ENCODE peak calls at places on chromosomes 6 and 20, in four cellular contexts. One of them, this sample, is unnamed.
A peak's percentile ranks its signal among the peaks of the same experiment; 100 is the strongest.

GRCh38 chr6:116662186-116662585 is 6.4 kb downstream of the ZUP1 start:
- DNase-seq in heart left ventricle: no peak
- DNase-seq in progenitor cell of endocrine pancreas: no peak
- DNase-seq in neural crest cell: no peak
- DNase-seq in this sample: no peak

GRCh38 chr20:47689726-47690125 is 95.6 kb downstream of the SULF2 start:
- DNase-seq in heart left ventricle: no peak
- DNase-seq in progenitor cell of endocrine pancreas: no peak
- DNase-seq in neural crest cell: no peak
- DNase-seq in this sample: no peak

GRCh38 chr20:64244870-64245603 is 10.5 kb upstream of the PCMTD2 start:
- DNase-seq in heart left ventricle: no peak
- DNase-seq in progenitor cell of endocrine pancreas: no peak
- DNase-seq in neural crest cell: no peak
- DNase-seq in this sample: no peak

GRCh38 chr20:1204547-1204946 is 1.3 kb downstream of the C20orf202 start:
- DNase-seq in heart left ventricle: peak; percentile 69
- DNase-seq in progenitor cell of endocrine pancreas: no peak
- DNase-seq in neural crest cell: no peak
- DNase-seq in this sample: no peak

GRCh38 chr6:33802186-33803061 is 1.4 kb downstream of the MLN start:
- DNase-seq in heart left ventricle: peak; percentile 20
- DNase-seq in progenitor cell of endocrine pancreas: no peak
- DNase-seq in neural crest cell: no peak
- DNase-seq in this sample: no peak

GRCh38 chr20:47878601-47879004 is 93.3 kb upstream of the SULF2 start:
- DNase-seq in heart left ventricle: no peak
- DNase-seq in progenitor cell of endocrine pancreas: no peak
- DNase-seq in neural crest cell: no peak
- DNase-seq in this sample: no peak

GRCh38 chr6:128327890-128328289 is 192.5 kb downstream of the PTPRK start:
- DNase-seq in heart left ventricle: no peak
- DNase-seq in progenitor cell of endocrine pancreas: no peak
- DNase-seq in neural crest cell: no peak
- DNase-seq in this sample: no peak

GRCh38 chr6:112150363-112150762 is 63.0 kb downstream of the FAM229B start:
- DNase-seq in heart left ventricle: no peak
- DNase-seq in progenitor cell of endocrine pancreas: no peak
- DNase-seq in neural crest cell: no peak
- DNase-seq in this sample: no peak

GRCh38 chr6:107641500-107641931 is 151.6 kb downstream of the SOBP start:
- DNase-seq in heart left ventricle: peak; percentile 76
- DNase-seq in progenitor cell of endocrine pancreas: no peak
- DNase-seq in neural crest cell: no peak
- DNase-seq in this sample: no peak

GRCh38 chr6:112086744-112087135 is 542 bp downstream of the TUBE1 start:
- DNase-seq in heart left ventricle: no peak
- DNase-seq in progenitor cell of endocrine pancreas: no peak
- DNase-seq in neural crest cell: no peak
- DNase-seq in this sample: no peak

GRCh38 chr6:169251822-169252804 is 1.5 kb downstream of the THBS2 start:
- DNase-seq in heart left ventricle: no peak
- DNase-seq in progenitor cell of endocrine pancreas: no peak
- DNase-seq in neural crest cell: no peak
- DNase-seq in this sample: no peak

GRCh38 chr6:159617444-159617843 is 75.6 kb downstream of the SOD2 start:
- DNase-seq in heart left ventricle: no peak
- DNase-seq in progenitor cell of endocrine pancreas: no peak
- DNase-seq in neural crest cell: no peak
- DNase-seq in this sample: no peak

GRCh38 chr6:52697903-52698302 is 27.0 kb downstream of the TMEM14A start:
- DNase-seq in heart left ventricle: no peak
- DNase-seq in progenitor cell of endocrine pancreas: no peak
- DNase-seq in neural crest cell: no peak
- DNase-seq in this sample: no peak

GRCh38 chr20:22567944-22568871 is 16.2 kb downstream of the FOXA2 start:
- DNase-seq in heart left ventricle: no peak
- DNase-seq in progenitor cell of endocrine pancreas: peak; percentile 24
- DNase-seq in neural crest cell: no peak
- DNase-seq in this sample: no peak

GRCh38 chr6:83958250-83958685 is 75.3 kb upstream of the MRAP2 start:
- DNase-seq in heart left ventricle: no peak
- DNase-seq in progenitor cell of endocrine pancreas: no peak
- DNase-seq in neural crest cell: no peak
- DNase-seq in this sample: no peak

GRCh38 chr20:64109831-64110391 is 2.5 kb upstream of the NPBWR2 start:
- DNase-seq in heart left ventricle: no peak
- DNase-seq in progenitor cell of endocrine pancreas: no peak
- DNase-seq in neural crest cell: no peak
- DNase-seq in this sample: no peak

GRCh38 chr20:49384437-49385434 is 97.7 kb downstream of the KCNB1 start:
- DNase-seq in heart left ventricle: peak; percentile 88
- DNase-seq in progenitor cell of endocrine pancreas: peak; percentile 69
- DNase-seq in neural crest cell: peak; percentile 95
- DNase-seq in this sample: peak; percentile 57

GRCh38 chr20:57109151-57109953 is 157.1 kb downstream of the BMP7 start:
- DNase-seq in heart left ventricle: no peak
- DNase-seq in progenitor cell of endocrine pancreas: no peak
- DNase-seq in neural crest cell: no peak
- DNase-seq in this sample: no peak

GRCh38 chr20:58852559-58853271 is at the start of gene GNAS:
- DNase-seq in heart left ventricle: peak; percentile 78
- DNase-seq in progenitor cell of endocrine pancreas: peak; percentile 47
- DNase-seq in neural crest cell: peak; percentile 69
- DNase-seq in this sample: peak; percentile 49
- TF ChIP-seq CTCF in heart left ventricle: peak; percentile 44
- TF ChIP-seq CTCF in progenitor cell of endocrine pancreas: peak; percentile 67
- TF ChIP-seq CTCF in neural crest cell: peak; percentile 73
- TF ChIP-seq CTCF in this sample: no peak

DNA sequence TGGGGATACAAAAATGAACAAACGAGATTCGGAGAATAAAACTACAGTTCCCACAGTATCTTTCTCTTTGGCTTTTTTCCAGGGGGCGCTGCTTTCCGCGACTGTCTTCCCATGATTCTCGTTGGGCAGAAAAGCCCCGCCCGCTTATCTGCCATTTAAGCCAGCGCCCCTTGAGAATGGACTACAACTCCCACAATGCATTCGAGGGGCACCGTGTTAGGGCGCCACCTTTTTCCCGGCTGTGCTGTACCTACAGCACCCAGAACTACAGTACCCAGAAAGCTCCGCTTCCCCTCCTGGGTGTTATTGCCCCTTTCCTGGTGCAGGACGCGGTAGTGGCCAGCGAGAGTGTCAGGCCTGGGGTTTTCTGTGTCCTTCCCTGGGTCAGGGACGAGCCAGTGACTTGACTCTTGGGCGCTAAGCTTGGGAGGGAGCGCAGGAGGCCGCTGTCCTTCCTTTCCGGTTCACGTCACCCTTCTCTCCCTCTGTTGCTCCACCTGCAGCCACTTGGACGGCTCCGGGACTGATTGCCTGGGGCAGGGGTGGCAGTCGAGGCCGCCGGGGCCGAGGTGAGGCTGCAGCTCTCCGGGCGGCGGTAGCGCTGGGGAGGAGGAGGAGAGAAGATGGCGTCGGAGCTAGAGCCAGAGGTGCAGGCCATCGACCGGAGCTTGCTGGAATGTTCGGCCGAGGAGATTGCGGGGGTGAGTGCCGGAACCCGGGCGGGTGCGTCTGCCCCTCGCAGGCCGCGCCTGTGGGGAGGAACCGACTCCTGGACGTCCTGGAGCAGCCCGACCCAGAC is at the start of gene UBR2:
- DNase-seq in heart left ventricle: peak; percentile 95
- DNase-seq in progenitor cell of endocrine pancreas: peak; percentile 85
- DNase-seq in neural crest cell: peak; percentile 95
- DNase-seq in this sample: peak; percentile 83
- TF ChIP-seq CTCF in heart left ventricle: peak; percentile 20
- TF ChIP-seq CTCF in progenitor cell of endocrine pancreas: peak; percentile 67
- TF ChIP-seq CTCF in neural crest cell: peak; percentile 73
- TF ChIP-seq CTCF in this sample: peak; percentile 8

GRCh38 chr20:2397595-2398145 is 17.0 kb downstream of the TGM6 start:
- DNase-seq in heart left ventricle: no peak
- DNase-seq in progenitor cell of endocrine pancreas: no peak
- DNase-seq in neural crest cell: no peak
- DNase-seq in this sample: no peak
- TF ChIP-seq CTCF in heart left ventricle: no peak
- TF ChIP-seq CTCF in progenitor cell of endocrine pancreas: peak; percentile 23
- TF ChIP-seq CTCF in neural crest cell: no peak
- TF ChIP-seq CTCF in this sample: no peak

GRCh38 chr20:35511814-35512420 is 17.5 kb downstream of the C20orf173 start:
- DNase-seq in heart left ventricle: no peak
- DNase-seq in progenitor cell of endocrine pancreas: no peak
- DNase-seq in neural crest cell: peak; percentile 13
- DNase-seq in this sample: peak; percentile 42
- TF ChIP-seq CTCF in heart left ventricle: peak; percentile 47
- TF ChIP-seq CTCF in progenitor cell of endocrine pancreas: peak; percentile 61
- TF ChIP-seq CTCF in neural crest cell: peak; percentile 70
- TF ChIP-seq CTCF in this sample: peak; percentile 82

GRCh38 chr6:25137497-25137896 is 141.7 kb upstream of the CARMIL1 start:
- DNase-seq in heart left ventricle: no peak
- DNase-seq in progenitor cell of endocrine pancreas: no peak
- DNase-seq in neural crest cell: no peak
- DNase-seq in this sample: no peak

GRCh38 chr6:25136879-25137278 is 142.3 kb upstream of the CARMIL1 start:
- DNase-seq in heart left ventricle: no peak
- DNase-seq in progenitor cell of endocrine pancreas: no peak
- DNase-seq in neural crest cell: no peak
- DNase-seq in this sample: no peak

GRCh38 chr6:25142506-25142905 is 136.7 kb upstream of the CARMIL1 start:
- DNase-seq in heart left ventricle: no peak
- DNase-seq in progenitor cell of endocrine pancreas: no peak
- DNase-seq in neural crest cell: no peak
- DNase-seq in this sample: no peak

GRCh38 chr6:25138697-25139051 is 140.5 kb upstream of the CARMIL1 start:
- DNase-seq in heart left ventricle: no peak
- DNase-seq in progenitor cell of endocrine pancreas: no peak
- DNase-seq in neural crest cell: no peak
- DNase-seq in this sample: no peak

GRCh38 chr6:25138024-25138696 is 141.0 kb upstream of the CARMIL1 start:
- DNase-seq in heart left ventricle: no peak
- DNase-seq in progenitor cell of endocrine pancreas: no peak
- DNase-seq in neural crest cell: no peak
- DNase-seq in this sample: no peak
- TF ChIP-seq CTCF in heart left ventricle: no peak
- TF ChIP-seq CTCF in progenitor cell of endocrine pancreas: no peak
- TF ChIP-seq CTCF in neural crest cell: no peak
- TF ChIP-seq CTCF in this sample: no peak

GRCh38 chr20:17638835-17639407 is 43.1 kb downstream of the RRBP1 start:
- DNase-seq in heart left ventricle: no peak
- DNase-seq in progenitor cell of endocrine pancreas: no peak
- DNase-seq in neural crest cell: no peak
- DNase-seq in this sample: no peak
- TF ChIP-seq CTCF in heart left ventricle: no peak
- TF ChIP-seq CTCF in progenitor cell of endocrine pancreas: no peak
- TF ChIP-seq CTCF in neural crest cell: no peak
- TF ChIP-seq CTCF in this sample: no peak

DNA sequence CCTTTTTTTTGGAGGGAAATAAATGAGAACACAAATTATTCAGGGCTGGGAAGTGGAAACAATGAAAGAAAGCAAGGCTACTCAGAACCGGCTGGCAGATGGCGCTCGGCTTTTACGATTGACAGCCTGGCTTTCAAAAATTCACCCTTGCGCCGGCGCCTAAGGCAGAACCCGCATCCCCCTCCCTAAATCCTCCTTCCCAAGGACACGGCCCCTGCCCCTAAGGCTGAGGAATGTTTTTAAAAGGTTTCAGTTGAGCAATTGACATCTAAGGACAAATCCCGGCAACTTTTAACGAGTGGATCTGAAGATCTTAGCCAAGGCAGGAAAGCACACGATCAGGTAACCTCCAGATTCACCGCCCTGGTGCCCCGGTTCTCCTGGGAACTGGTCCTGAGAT is 16.3 kb downstream of the GNAS start:
- DNase-seq in heart left ventricle: no peak
- DNase-seq in progenitor cell of endocrine pancreas: no peak
- DNase-seq in neural crest cell: peak; percentile 36
- DNase-seq in this sample: no peak
- TF ChIP-seq CTCF in heart left ventricle: no peak
- TF ChIP-seq CTCF in progenitor cell of endocrine pancreas: peak; percentile 48
- TF ChIP-seq CTCF in neural crest cell: peak; percentile 62
- TF ChIP-seq CTCF in this sample: peak; percentile 63

GRCh38 chr6:89612121-89612520 is 26.4 kb downstream of the LYRM2 start:
- DNase-seq in heart left ventricle: no peak
- DNase-seq in progenitor cell of endocrine pancreas: no peak
- DNase-seq in neural crest cell: no peak
- DNase-seq in this sample: no peak
- TF ChIP-seq CTCF in heart left ventricle: no peak
- TF ChIP-seq CTCF in progenitor cell of endocrine pancreas: peak; percentile 41
- TF ChIP-seq CTCF in neural crest cell: peak; percentile 38
- TF ChIP-seq CTCF in this sample: no peak

GRCh38 chr6:8059129-8059528 is 5.1 kb downstream of the BLOC1S5 start:
- DNase-seq in heart left ventricle: no peak
- DNase-seq in progenitor cell of endocrine pancreas: no peak
- DNase-seq in neural crest cell: no peak
- DNase-seq in this sample: no peak
- TF ChIP-seq CTCF in heart left ventricle: peak; percentile 13
- TF ChIP-seq CTCF in progenitor cell of endocrine pancreas: peak; percentile 34
- TF ChIP-seq CTCF in neural crest cell: peak; percentile 60
- TF ChIP-seq CTCF in this sample: peak; percentile 39

This sample was measured in D721Med.